ENCODE peak calls at places on chromosome 20, in eight cellular contexts. U is A549; C is NCI-H2171; F is CD4-positive, alpha-beta T cell; E is astrocyte; M is activated CD4-positive, alpha-beta T cell treated with anti-CD3 and anti-CD28 coated beads for 1 hour; B is activated CD8-positive, alpha-beta memory T cell treated with anti-CD3 and anti-CD28 coated beads for 24 hours; W is COR-L47. P is an unnamed sample.

GRCh38 chr20:57964011-57964862 is 254.4 kb upstream of the PMEPA1 start:
- DNase-seq in U (no peak), C (no peak), F (no peak), W (no peak), M (no peak), E (no peak), B (no peak), P (no peak)

GRCh38 chr20:43572891-43573290 is 14.1 kb downstream of the SGK2 start:
- DNase-seq in W (no peak), U (no peak), C (no peak), E (no peak), B (no peak), M (no peak), F (no peak), P (no peak)

GRCh38 chr20:49608752-49609670 is 41.1 kb upstream of the PTGIS start:
- DNase-seq in U (peak; percentile 79), M (peak; percentile 54), W (peak; percentile 63), B (peak; percentile 90), E (no peak), C (peak; percentile 71), F (peak; percentile 63), P (peak; percentile 72)

GRCh38 chr20:48758206-48758820 is 69.5 kb downstream of the PREX1 start:
- DNase-seq in W (no peak), F (no peak), B (peak; percentile 77), E (no peak), U (no peak), M (no peak), C (peak; percentile 53), P (no peak)

GRCh38 chr20:50187403-50188051 is 3.1 kb upstream of the CEBPB start:
- DNase-seq in E (peak; percentile 51), F (no peak), U (no peak), C (no peak), M (no peak), B (no peak), W (no peak), P (no peak)

GRCh38 chr20:16927031-16927430 is 178.9 kb downstream of the OTOR start:
- DNase-seq in U (no peak), F (no peak), W (no peak), E (no peak), M (no peak), C (no peak), B (no peak), P (no peak)

GRCh38 chr20:10537850-10538480 is 102.9 kb downstream of the SLX4IP start:
- DNase-seq in U (no peak), E (peak; percentile 73), F (no peak), W (no peak), C (no peak), B (no peak), M (no peak), P (no peak)

GRCh38 chr20:23299673-23300050 is 50.9 kb upstream of the NXT1 start:
- DNase-seq in U (no peak), M (no peak), C (no peak), F (no peak), E (no peak), W (no peak), B (no peak), P (no peak)

GRCh38 chr20:59945175-59945574 is 5.0 kb downstream of the FAM217B start:
- DNase-seq in U (no peak), F (no peak), M (no peak), W (no peak), E (no peak), C (no peak), B (no peak), P (no peak)

P was measured in NCI-H2029.